ENCODE peak calls at places on chromosomes 12 and 14, in ten cellular contexts. One of them, this sample, is unnamed.

GRCh38 chr14:39005044-39005736 is 97.8 kb downstream of the SEC23A start:
- DNase-seq in glomerular endothelial cell: no peak
- DNase-seq in activated CD4-positive, alpha-beta T cell treated with anti-CD3 and anti-CD28 coated beads for 1 hour: no peak
- DNase-seq in WTC11: no peak
- DNase-seq in cardiac muscle cell: peak; percentile 77
- DNase-seq in activated CD8-positive, alpha-beta memory T cell treated with anti-CD3 and anti-CD28 coated beads, Interleukin-2, amount 10 ng/mL, durations not matched to agents 7 days and 5 days: no peak
- DNase-seq in AG04450: peak; percentile 53
- DNase-seq in effector memory CD4-positive, alpha-beta T cell: no peak
- DNase-seq in stimulated activated CD4-positive, alpha-beta T cell treated with anti-CD3 and anti-CD28 coated beads, Interleukin-15, amount 100 ng/mL, for 24 hours: no peak
- DNase-seq in renal cortical epithelial cell: no peak
- DNase-seq in this sample: no peak

GRCh38 chr14:68753696-68754095 is 39.2 kb downstream of the ZFP36L1 start:
- DNase-seq in glomerular endothelial cell: no peak
- DNase-seq in AG04450: no peak
- DNase-seq in renal cortical epithelial cell: no peak
- DNase-seq in WTC11: no peak
- DNase-seq in effector memory CD4-positive, alpha-beta T cell: no peak
- DNase-seq in activated CD8-positive, alpha-beta memory T cell treated with anti-CD3 and anti-CD28 coated beads, Interleukin-2, amount 10 ng/mL, durations not matched to agents 7 days and 5 days: no peak
- DNase-seq in cardiac muscle cell: peak; percentile 68
- DNase-seq in activated CD4-positive, alpha-beta T cell treated with anti-CD3 and anti-CD28 coated beads for 1 hour: no peak
- DNase-seq in stimulated activated CD4-positive, alpha-beta T cell treated with anti-CD3 and anti-CD28 coated beads, Interleukin-15, amount 100 ng/mL, for 24 hours: no peak
- DNase-seq in this sample: no peak

GRCh38 chr14:93016275-93016845 is 93.4 kb downstream of the CHGA start:
- DNase-seq in effector memory CD4-positive, alpha-beta T cell: no peak
- DNase-seq in activated CD8-positive, alpha-beta memory T cell treated with anti-CD3 and anti-CD28 coated beads, Interleukin-2, amount 10 ng/mL, durations not matched to agents 7 days and 5 days: no peak
- DNase-seq in activated CD4-positive, alpha-beta T cell treated with anti-CD3 and anti-CD28 coated beads for 1 hour: no peak
- DNase-seq in glomerular endothelial cell: no peak
- DNase-seq in stimulated activated CD4-positive, alpha-beta T cell treated with anti-CD3 and anti-CD28 coated beads, Interleukin-15, amount 100 ng/mL, for 24 hours: no peak
- DNase-seq in WTC11: no peak
- DNase-seq in cardiac muscle cell: no peak
- DNase-seq in AG04450: no peak
- DNase-seq in renal cortical epithelial cell: no peak
- DNase-seq in this sample: no peak

GRCh38 chr12:123075591-123076171 is 75.2 kb downstream of the PITPNM2 start:
- DNase-seq in renal cortical epithelial cell: no peak
- DNase-seq in WTC11: peak; percentile 71
- DNase-seq in AG04450: no peak
- DNase-seq in activated CD8-positive, alpha-beta memory T cell treated with anti-CD3 and anti-CD28 coated beads, Interleukin-2, amount 10 ng/mL, durations not matched to agents 7 days and 5 days: peak; percentile 91
- DNase-seq in cardiac muscle cell: no peak
- DNase-seq in effector memory CD4-positive, alpha-beta T cell: peak; percentile 23
- DNase-seq in glomerular endothelial cell: no peak
- DNase-seq in stimulated activated CD4-positive, alpha-beta T cell treated with anti-CD3 and anti-CD28 coated beads, Interleukin-15, amount 100 ng/mL, for 24 hours: peak; percentile 85
- DNase-seq in activated CD4-positive, alpha-beta T cell treated with anti-CD3 and anti-CD28 coated beads for 1 hour: peak; percentile 69
- DNase-seq in this sample: peak; percentile 72

GRCh38 chr12:16605666-16606116 is 271 bp downstream of the LMO3 start:
- DNase-seq in effector memory CD4-positive, alpha-beta T cell: no peak
- DNase-seq in cardiac muscle cell: peak; percentile 53
- DNase-seq in activated CD8-positive, alpha-beta memory T cell treated with anti-CD3 and anti-CD28 coated beads, Interleukin-2, amount 10 ng/mL, durations not matched to agents 7 days and 5 days: no peak
- DNase-seq in activated CD4-positive, alpha-beta T cell treated with anti-CD3 and anti-CD28 coated beads for 1 hour: no peak
- DNase-seq in glomerular endothelial cell: no peak
- DNase-seq in stimulated activated CD4-positive, alpha-beta T cell treated with anti-CD3 and anti-CD28 coated beads, Interleukin-15, amount 100 ng/mL, for 24 hours: no peak
- DNase-seq in renal cortical epithelial cell: peak; percentile 4
- DNase-seq in WTC11: no peak
- DNase-seq in AG04450: no peak
- DNase-seq in this sample: peak; percentile 84

GRCh38 chr12:48996794-48997718 is 2.1 kb downstream of the DDN start:
- DNase-seq in AG04450: no peak
- DNase-seq in activated CD4-positive, alpha-beta T cell treated with anti-CD3 and anti-CD28 coated beads for 1 hour: peak; percentile 50
- DNase-seq in glomerular endothelial cell: no peak
- DNase-seq in effector memory CD4-positive, alpha-beta T cell: peak; percentile 59
- DNase-seq in renal cortical epithelial cell: peak; percentile 44
- DNase-seq in stimulated activated CD4-positive, alpha-beta T cell treated with anti-CD3 and anti-CD28 coated beads, Interleukin-15, amount 100 ng/mL, for 24 hours: peak; percentile 82
- DNase-seq in activated CD8-positive, alpha-beta memory T cell treated with anti-CD3 and anti-CD28 coated beads, Interleukin-2, amount 10 ng/mL, durations not matched to agents 7 days and 5 days: peak; percentile 74
- DNase-seq in cardiac muscle cell: peak; percentile 73
- DNase-seq in WTC11: peak; percentile 85
- DNase-seq in this sample: peak; percentile 75

GRCh38 chr12:12474471-12474928 is 88.2 kb downstream of the DUSP16 start:
- DNase-seq in renal cortical epithelial cell: no peak
- DNase-seq in activated CD8-positive, alpha-beta memory T cell treated with anti-CD3 and anti-CD28 coated beads, Interleukin-2, amount 10 ng/mL, durations not matched to agents 7 days and 5 days: peak; percentile 83
- DNase-seq in AG04450: no peak
- DNase-seq in effector memory CD4-positive, alpha-beta T cell: no peak
- DNase-seq in cardiac muscle cell: no peak
- DNase-seq in activated CD4-positive, alpha-beta T cell treated with anti-CD3 and anti-CD28 coated beads for 1 hour: no peak
- DNase-seq in glomerular endothelial cell: no peak
- DNase-seq in stimulated activated CD4-positive, alpha-beta T cell treated with anti-CD3 and anti-CD28 coated beads, Interleukin-15, amount 100 ng/mL, for 24 hours: peak; percentile 57
- DNase-seq in WTC11: no peak
- DNase-seq in this sample: no peak

GRCh38 chr14:103847954-103848719 is 762 bp upstream of the PPP1R13B start:
- DNase-seq in cardiac muscle cell: no peak
- DNase-seq in stimulated activated CD4-positive, alpha-beta T cell treated with anti-CD3 and anti-CD28 coated beads, Interleukin-15, amount 100 ng/mL, for 24 hours: no peak
- DNase-seq in AG04450: no peak
- DNase-seq in renal cortical epithelial cell: no peak
- DNase-seq in glomerular endothelial cell: no peak
- DNase-seq in WTC11: peak; percentile 54
- DNase-seq in effector memory CD4-positive, alpha-beta T cell: peak; percentile 30
- DNase-seq in activated CD4-positive, alpha-beta T cell treated with anti-CD3 and anti-CD28 coated beads for 1 hour: no peak
- DNase-seq in activated CD8-positive, alpha-beta memory T cell treated with anti-CD3 and anti-CD28 coated beads, Interleukin-2, amount 10 ng/mL, durations not matched to agents 7 days and 5 days: no peak
- DNase-seq in this sample: peak; percentile 91

GRCh38 chr14:77051101-77051500 is 22.6 kb upstream of the IRF2BPL start:
- DNase-seq in renal cortical epithelial cell: no peak
- DNase-seq in effector memory CD4-positive, alpha-beta T cell: no peak
- DNase-seq in stimulated activated CD4-positive, alpha-beta T cell treated with anti-CD3 and anti-CD28 coated beads, Interleukin-15, amount 100 ng/mL, for 24 hours: no peak
- DNase-seq in activated CD8-positive, alpha-beta memory T cell treated with anti-CD3 and anti-CD28 coated beads, Interleukin-2, amount 10 ng/mL, durations not matched to agents 7 days and 5 days: no peak
- DNase-seq in cardiac muscle cell: no peak
- DNase-seq in activated CD4-positive, alpha-beta T cell treated with anti-CD3 and anti-CD28 coated beads for 1 hour: no peak
- DNase-seq in glomerular endothelial cell: no peak
- DNase-seq in AG04450: no peak
- DNase-seq in WTC11: no peak
- DNase-seq in this sample: no peak

GRCh38 chr12:102564026-102564425 is 83.7 kb upstream of the IGF1 start:
- DNase-seq in WTC11: no peak
- DNase-seq in activated CD4-positive, alpha-beta T cell treated with anti-CD3 and anti-CD28 coated beads for 1 hour: no peak
- DNase-seq in activated CD8-positive, alpha-beta memory T cell treated with anti-CD3 and anti-CD28 coated beads, Interleukin-2, amount 10 ng/mL, durations not matched to agents 7 days and 5 days: no peak
- DNase-seq in effector memory CD4-positive, alpha-beta T cell: no peak
- DNase-seq in renal cortical epithelial cell: no peak
- DNase-seq in stimulated activated CD4-positive, alpha-beta T cell treated with anti-CD3 and anti-CD28 coated beads, Interleukin-15, amount 100 ng/mL, for 24 hours: no peak
- DNase-seq in cardiac muscle cell: no peak
- DNase-seq in glomerular endothelial cell: no peak
- DNase-seq in AG04450: no peak
- DNase-seq in this sample: no peak

GRCh38 chr14:55927059-55927458 is 191.2 kb upstream of the PELI2 start:
- DNase-seq in activated CD4-positive, alpha-beta T cell treated with anti-CD3 and anti-CD28 coated beads for 1 hour: no peak
- DNase-seq in WTC11: no peak
- DNase-seq in cardiac muscle cell: no peak
- DNase-seq in glomerular endothelial cell: no peak
- DNase-seq in effector memory CD4-positive, alpha-beta T cell: no peak
- DNase-seq in activated CD8-positive, alpha-beta memory T cell treated with anti-CD3 and anti-CD28 coated beads, Interleukin-2, amount 10 ng/mL, durations not matched to agents 7 days and 5 days: no peak
- DNase-seq in renal cortical epithelial cell: no peak
- DNase-seq in AG04450: no peak
- DNase-seq in stimulated activated CD4-positive, alpha-beta T cell treated with anti-CD3 and anti-CD28 coated beads, Interleukin-15, amount 100 ng/mL, for 24 hours: no peak
- DNase-seq in this sample: peak; percentile 33

GRCh38 chr12:4282103-4282891 is 8.7 kb downstream of the CCND2 start:
- DNase-seq in cardiac muscle cell: no peak
- DNase-seq in AG04450: no peak
- DNase-seq in effector memory CD4-positive, alpha-beta T cell: no peak
- DNase-seq in glomerular endothelial cell: no peak
- DNase-seq in stimulated activated CD4-positive, alpha-beta T cell treated with anti-CD3 and anti-CD28 coated beads, Interleukin-15, amount 100 ng/mL, for 24 hours: no peak
- DNase-seq in renal cortical epithelial cell: no peak
- DNase-seq in activated CD4-positive, alpha-beta T cell treated with anti-CD3 and anti-CD28 coated beads for 1 hour: no peak
- DNase-seq in WTC11: no peak
- DNase-seq in activated CD8-positive, alpha-beta memory T cell treated with anti-CD3 and anti-CD28 coated beads, Interleukin-2, amount 10 ng/mL, durations not matched to agents 7 days and 5 days: no peak
- DNase-seq in this sample: no peak

GRCh38 chr12:42135264-42135814 is 9.3 kb downstream of the GXYLT1 start:
- DNase-seq in effector memory CD4-positive, alpha-beta T cell: no peak
- DNase-seq in activated CD8-positive, alpha-beta memory T cell treated with anti-CD3 and anti-CD28 coated beads, Interleukin-2, amount 10 ng/mL, durations not matched to agents 7 days and 5 days: no peak
- DNase-seq in stimulated activated CD4-positive, alpha-beta T cell treated with anti-CD3 and anti-CD28 coated beads, Interleukin-15, amount 100 ng/mL, for 24 hours: no peak
- DNase-seq in AG04450: no peak
- DNase-seq in cardiac muscle cell: peak; percentile 82
- DNase-seq in renal cortical epithelial cell: peak; percentile 81
- DNase-seq in glomerular endothelial cell: no peak
- DNase-seq in WTC11: no peak
- DNase-seq in activated CD4-positive, alpha-beta T cell treated with anti-CD3 and anti-CD28 coated beads for 1 hour: no peak
- DNase-seq in this sample: no peak

GRCh38 chr12:82596484-82596883 is 90.2 kb upstream of the TMTC2 start:
- DNase-seq in glomerular endothelial cell: no peak
- DNase-seq in WTC11: no peak
- DNase-seq in stimulated activated CD4-positive, alpha-beta T cell treated with anti-CD3 and anti-CD28 coated beads, Interleukin-15, amount 100 ng/mL, for 24 hours: no peak
- DNase-seq in cardiac muscle cell: no peak
- DNase-seq in activated CD4-positive, alpha-beta T cell treated with anti-CD3 and anti-CD28 coated beads for 1 hour: no peak
- DNase-seq in AG04450: no peak
- DNase-seq in effector memory CD4-positive, alpha-beta T cell: no peak
- DNase-seq in activated CD8-positive, alpha-beta memory T cell treated with anti-CD3 and anti-CD28 coated beads, Interleukin-2, amount 10 ng/mL, durations not matched to agents 7 days and 5 days: no peak
- DNase-seq in renal cortical epithelial cell: no peak
- DNase-seq in this sample: peak; percentile 95